ENCODE peak calls at places on chromosome 7, in ten cellular contexts. O is prostate gland, D is suprapubic skin, Q is HCT116, S is Panc1, P is GM12892, G is spleen, W is HL-60, V is SK-N-MC, Z is sigmoid colon. J is an unnamed sample.

GRCh38 chr7:20797174-20798080 is 10.7 kb upstream of the SP8 start:
- DNase-seq in O (peak), D (no peak), Q (no peak), S (no peak), P (no peak), G (no peak), W (no peak), V (no peak), Z (no peak), J (no peak)

GRCh38 chr7:32891046-32891799 is at the start of gene KBTBD2:
- DNase-seq in O (peak), D (peak), Q (peak), S (no peak), P (peak), G (peak), W (peak), V (no peak), Z (peak), J (peak)

GRCh38 chr7:64630496-64630895 is 35.4 kb upstream of the ZNF107 start:
- DNase-seq in O (no peak), D (no peak), Q (peak), S (no peak), P (no peak), G (no peak), W (no peak), V (no peak), Z (no peak), J (no peak)

GRCh38 chr7:27689045-27689877 is 26.6 kb upstream of the HIBADH start:
- DNase-seq in O (no peak), D (no peak), Q (no peak), S (no peak), P (no peak), G (no peak), W (peak), V (no peak), Z (no peak), J (no peak)

GRCh38 chr7:133445617-133446016 is 192.7 kb downstream of the EXOC4 start:
- DNase-seq in O (no peak), D (no peak), Q (no peak), S (no peak), P (no peak), G (no peak), W (no peak), V (no peak), Z (no peak), J (no peak)

GRCh38 chr7:47477191-47478016 is 104.5 kb downstream of the TNS3 start:
- DNase-seq in O (no peak), D (no peak), Q (no peak), S (no peak), P (no peak), G (no peak), W (no peak), V (no peak), Z (no peak), J (no peak)

GRCh38 chr7:87359366-87359765 is 13.9 kb downstream of the CROT start:
- DNase-seq in O (peak), D (no peak), Q (no peak), S (no peak), P (no peak), G (no peak), W (no peak), V (no peak), Z (no peak), J (no peak)

GRCh38 chr7:131226116-131226562 is 101.5 kb upstream of the MKLN1 start:
- DNase-seq in O (no peak), D (no peak), Q (no peak), S (no peak), P (no peak), G (no peak), W (no peak), V (peak), Z (no peak), J (no peak)

GRCh38 chr7:138258194-138258554 is 181.9 kb downstream of the AKR1D1 start:
- DNase-seq in O (no peak), D (no peak), Q (no peak), S (no peak), P (no peak), G (no peak), W (no peak), V (no peak), Z (no peak), J (no peak)

GRCh38 chr7:73442903-73443542 is 9.4 kb downstream of the FZD9 start:
- DNase-seq in O (no peak), D (no peak), Q (no peak), S (no peak), P (no peak), G (peak), W (no peak), V (no peak), Z (peak), J (peak)

GRCh38 chr7:49776994-49777393 is 3.6 kb downstream of the VWC2 start:
- DNase-seq in O (no peak), D (no peak), Q (no peak), S (no peak), P (no peak), G (no peak), W (no peak), V (no peak), Z (no peak), J (no peak)

GRCh38 chr7:144656960-144657359 is 178.9 kb downstream of the TPK1 start:
- DNase-seq in O (no peak), D (no peak), Q (no peak), S (no peak), P (no peak), G (no peak), W (peak), V (no peak), Z (no peak), J (no peak)

GRCh38 chr7:31957090-31957720 is 113.0 kb downstream of the PDE1C start:
- DNase-seq in O (no peak), D (no peak), Q (no peak), S (no peak), P (no peak), G (no peak), W (no peak), V (no peak), Z (no peak), J (no peak)

GRCh38 chr7:50359995-50360925 is 55.7 kb downstream of the IKZF1 start:
- DNase-seq in O (no peak), D (no peak), Q (no peak), S (no peak), P (no peak), G (peak), W (no peak), V (no peak), Z (peak), J (no peak)

GRCh38 chr7:152568972-152569371 is 107.0 kb downstream of the XRCC2 start:
- DNase-seq in O (no peak), D (peak), Q (no peak), S (no peak), P (no peak), G (peak), W (no peak), V (no peak), Z (no peak), J (no peak)

GRCh38 chr7:32958046-32959025 is 1.1 kb downstream of the FKBP9 start:
- DNase-seq in O (peak), D (peak), Q (no peak), S (no peak), P (no peak), G (no peak), W (no peak), V (no peak), Z (peak), J (peak)

GRCh38 chr7:151592330-151592729 is 72.6 kb upstream of the RHEB start:
- DNase-seq in O (no peak), D (no peak), Q (no peak), S (no peak), P (no peak), G (no peak), W (no peak), V (no peak), Z (no peak), J (no peak)

GRCh38 chr7:92717601-92717981 is 118.8 kb downstream of the CDK6 start:
- DNase-seq in O (no peak), D (no peak), Q (no peak), S (no peak), P (no peak), G (no peak), W (no peak), V (no peak), Z (no peak), J (no peak)

GRCh38 chr7:105972276-105972675 is 9.2 kb downstream of the CDHR3 start:
- DNase-seq in O (no peak), D (no peak), Q (no peak), S (no peak), P (no peak), G (no peak), W (no peak), V (no peak), Z (no peak), J (no peak)

GRCh38 chr7:94129443-94130140 is 125.4 kb upstream of the BET1 start:
- DNase-seq in O (no peak), D (no peak), Q (no peak), S (peak), P (no peak), G (no peak), W (no peak), V (no peak), Z (no peak), J (no peak)

GRCh38 chr7:156021476-156021875 is 209.2 kb upstream of the SHH start:
- DNase-seq in O (no peak), D (no peak), Q (no peak), S (no peak), P (no peak), G (no peak), W (no peak), V (no peak), Z (no peak), J (no peak)

GRCh38 chr7:1567082-1567771 is 2.6 kb downstream of the PSMG3 start:
- DNase-seq in O (no peak), D (peak), Q (peak), S (no peak), P (no peak), G (no peak), W (no peak), V (no peak), Z (no peak), J (peak)

GRCh38 chr7:51186531-51186930 is 130.1 kb downstream of the COBL start:
- DNase-seq in O (peak), D (no peak), Q (no peak), S (no peak), P (no peak), G (peak), W (no peak), V (no peak), Z (no peak), J (no peak)

GRCh38 chr7:17403996-17404395 is 105.5 kb downstream of the AHR start:
- DNase-seq in O (no peak), D (no peak), Q (no peak), S (no peak), P (no peak), G (no peak), W (no peak), V (no peak), Z (no peak), J (no peak)

GRCh38 chr7:142796501-142797341 is 26.0 kb downstream of the PRSS2 start:
- DNase-seq in O (no peak), D (peak), Q (no peak), S (no peak), P (peak), G (peak), W (no peak), V (no peak), Z (no peak), J (no peak)

GRCh38 chr7:90666186-90666585 is 70.1 kb downstream of the CDK14 start:
- DNase-seq in O (no peak), D (no peak), Q (no peak), S (no peak), P (no peak), G (no peak), W (no peak), V (no peak), Z (peak), J (no peak)

GRCh38 chr7:103573479-103574058 is 127.6 kb upstream of the SLC26A5 start:
- DNase-seq in O (no peak), D (no peak), Q (peak), S (peak), P (no peak), G (no peak), W (no peak), V (peak), Z (no peak), J (no peak)

GRCh38 chr7:2288503-2288902 is 25.7 kb downstream of the SNX8 start:
- DNase-seq in O (no peak), D (no peak), Q (no peak), S (no peak), P (no peak), G (no peak), W (no peak), V (no peak), Z (no peak), J (no peak)

GRCh38 chr7:76193478-76193877 is 8.2 kb upstream of the SRRM3 start:
- DNase-seq in O (no peak), D (no peak), Q (no peak), S (no peak), P (no peak), G (no peak), W (no peak), V (no peak), Z (no peak), J (no peak)

GRCh38 chr7:76189276-76189675 is 12.4 kb upstream of the SRRM3 start:
- DNase-seq in O (no peak), D (no peak), Q (no peak), S (no peak), P (no peak), G (peak), W (no peak), V (no peak), Z (no peak), J (no peak)

GRCh38 chr7:76187246-76187645 is 14.4 kb upstream of the SRRM3 start:
- DNase-seq in O (no peak), D (no peak), Q (no peak), S (no peak), P (no peak), G (no peak), W (no peak), V (no peak), Z (no peak), J (no peak)

GRCh38 chr7:76193881-76194280 is 7.8 kb upstream of the SRRM3 start:
- DNase-seq in O (no peak), D (no peak), Q (no peak), S (no peak), P (no peak), G (no peak), W (no peak), V (no peak), Z (no peak), J (no peak)

GRCh38 chr7:76191783-76192240 is 9.9 kb upstream of the SRRM3 start:
- DNase-seq in O (no peak), D (no peak), Q (peak), S (no peak), P (no peak), G (no peak), W (peak), V (no peak), Z (no peak), J (no peak)
- TF ChIP-seq POLR2AphosphoS5 in O (no peak), D (no peak), Q (no peak), S (no peak), P (no peak), G (no peak), W (no peak), V (no peak), Z (no peak), J (no peak)

DNA sequence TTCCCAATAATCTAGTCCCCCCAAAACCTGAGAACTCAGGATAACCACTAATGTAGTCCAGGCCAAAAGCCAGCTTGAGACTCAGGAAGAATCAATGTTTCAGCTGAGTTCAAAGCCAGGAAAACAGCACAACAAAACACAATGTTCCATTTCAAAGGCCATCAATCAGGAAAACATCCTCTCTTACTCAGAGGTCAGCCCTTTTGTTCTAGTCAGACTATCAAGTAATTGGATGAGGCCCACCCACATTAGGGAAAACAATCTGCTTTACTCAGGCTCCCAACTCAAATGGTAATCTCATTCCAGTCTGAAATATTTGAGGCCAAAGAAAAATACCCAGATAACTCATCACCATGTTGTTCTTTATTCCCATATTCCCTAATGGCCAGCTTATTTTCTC is 152.2 kb downstream of the SDHAF3 start:
- DNase-seq in O (no peak), D (no peak), Q (no peak), S (no peak), P (no peak), G (no peak), W (no peak), V (no peak), Z (no peak), J (no peak)
- TF ChIP-seq POLR2AphosphoS5 in O (no peak), D (no peak), Q (no peak), S (no peak), P (no peak), G (no peak), W (no peak), V (no peak), Z (no peak), J (no peak)

GRCh38 chr7:69772699-69773436 is 174.6 kb downstream of the AUTS2 start:
- DNase-seq in O (peak), D (no peak), Q (no peak), S (no peak), P (no peak), G (no peak), W (no peak), V (no peak), Z (peak), J (no peak)
- TF ChIP-seq POLR2AphosphoS5 in O (peak), D (no peak), Q (no peak), S (no peak), P (no peak), G (no peak), W (no peak), V (no peak), Z (no peak), J (no peak)

GRCh38 chr7:95527033-95527775 is 41.5 kb downstream of the ASB4 start:
- DNase-seq in O (peak), D (peak), Q (peak), S (peak), P (no peak), G (peak), W (peak), V (peak), Z (peak), J (no peak)
- TF ChIP-seq POLR2AphosphoS5 in O (peak), D (no peak), Q (no peak), S (no peak), P (no peak), G (no peak), W (no peak), V (no peak), Z (no peak), J (peak)

GRCh38 chr7:4189151-4189570 is 492.9 kb upstream of the FOXK1 start:
- DNase-seq in O (peak), D (peak), Q (no peak), S (no peak), P (no peak), G (no peak), W (no peak), V (no peak), Z (peak), J (peak)
- TF ChIP-seq POLR2AphosphoS5 in O (peak), D (no peak), Q (no peak), S (no peak), P (no peak), G (no peak), W (no peak), V (no peak), Z (peak), J (peak)

GRCh38 chr7:55309040-55309991 is 55.8 kb upstream of the LANCL2 start:
- DNase-seq in O (no peak), D (no peak), Q (no peak), S (no peak), P (peak), G (peak), W (peak), V (no peak), Z (no peak), J (peak)
- TF ChIP-seq POLR2AphosphoS5 in O (no peak), D (no peak), Q (no peak), S (no peak), P (peak), G (no peak), W (peak), V (no peak), Z (no peak), J (no peak)

GRCh38 chr7:69868921-69869320 is 270.6 kb downstream of the AUTS2 start:
- DNase-seq in O (no peak), D (no peak), Q (no peak), S (no peak), P (no peak), G (no peak), W (no peak), V (no peak), Z (no peak), J (no peak)

GRCh38 chr7:69873512-69873911 is 275.2 kb downstream of the AUTS2 start:
- DNase-seq in O (no peak), D (no peak), Q (no peak), S (no peak), P (no peak), G (no peak), W (no peak), V (no peak), Z (no peak), J (no peak)

GRCh38 chr7:69871886-69872592 is 273.8 kb downstream of the AUTS2 start:
- DNase-seq in O (no peak), D (no peak), Q (no peak), S (no peak), P (no peak), G (no peak), W (no peak), V (no peak), Z (no peak), J (no peak)

DNA sequence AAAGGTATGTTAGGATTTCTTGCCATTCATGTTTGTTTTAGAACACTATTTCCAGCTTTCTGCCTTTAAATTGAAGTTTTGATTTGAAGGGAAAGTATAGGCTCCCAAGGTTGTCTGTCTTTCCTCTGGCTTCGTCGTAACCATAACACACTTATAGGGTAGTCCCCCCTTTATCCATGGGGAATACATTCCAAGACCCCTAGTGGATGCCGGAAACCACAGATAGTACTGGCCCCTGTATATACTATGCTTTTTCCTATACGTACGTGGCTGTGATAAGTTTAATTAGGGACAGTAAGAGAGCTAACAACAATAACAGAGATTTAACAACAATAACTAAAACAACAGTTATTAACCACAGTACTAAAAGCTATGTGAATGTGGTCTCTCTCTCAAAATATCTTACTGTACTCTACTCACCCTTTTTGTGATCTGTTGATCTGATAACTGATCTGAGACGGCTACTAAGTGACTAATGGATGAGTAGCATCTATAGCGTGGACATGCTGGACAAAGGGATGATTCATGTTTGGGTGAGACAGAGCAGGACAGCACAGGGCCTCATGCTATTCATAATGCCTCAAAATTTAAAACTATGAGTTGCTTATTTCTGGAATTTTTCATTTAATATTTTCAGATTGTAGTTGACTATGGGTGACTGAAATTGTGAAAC is 273.1 kb downstream of the AUTS2 start:
- DNase-seq in O (no peak), D (no peak), Q (no peak), S (peak), P (no peak), G (no peak), W (no peak), V (no peak), Z (no peak), J (no peak)
- TF ChIP-seq POLR2AphosphoS5 in O (no peak), D (no peak), Q (no peak), S (no peak), P (no peak), G (no peak), W (no peak), V (no peak), Z (no peak), J (no peak)

GRCh38 chr7:44268671-44269070 is 56.7 kb downstream of the CAMK2B start:
- DNase-seq in O (no peak), D (no peak), Q (no peak), S (no peak), P (no peak), G (no peak), W (no peak), V (no peak), Z (no peak), J (no peak)
- TF ChIP-seq POLR2AphosphoS5 in O (no peak), D (no peak), Q (no peak), S (no peak), P (no peak), G (no peak), W (no peak), V (no peak), Z (no peak), J (no peak)

GRCh38 chr7:44309271-44310091 is 15.9 kb downstream of the CAMK2B start:
- DNase-seq in O (no peak), D (peak), Q (no peak), S (no peak), P (no peak), G (peak), W (no peak), V (no peak), Z (peak), J (peak)
- TF ChIP-seq POLR2AphosphoS5 in O (no peak), D (no peak), Q (no peak), S (no peak), P (no peak), G (peak), W (no peak), V (no peak), Z (no peak), J (no peak)

GRCh38 chr7:140506788-140507464 is 27.6 kb upstream of the MKRN1 start:
- DNase-seq in O (peak), D (no peak), Q (no peak), S (no peak), P (no peak), G (no peak), W (no peak), V (no peak), Z (peak), J (no peak)
- TF ChIP-seq POLR2AphosphoS5 in O (no peak), D (no peak), Q (no peak), S (no peak), P (no peak), G (no peak), W (no peak), V (no peak), Z (peak), J (no peak)